ENCODE peak calls at places on chromosomes 1 and 21, in five cellular contexts. E is fibroblast of lung, N is astrocyte, J is AG09309, Q is hepatocyte. X is an unnamed sample.

GRCh38 chr1:22259581-22260282 is 116.8 kb upstream of the WNT4 start:
- DNase-seq in E (no peak), N (no peak), J (no peak), Q (peak; percentile 70), X (no peak)

GRCh38 chr1:12161662-12162458 is 4.9 kb upstream of the TNFRSF1B start:
- DNase-seq in E (peak; percentile 90), N (peak; percentile 84), J (peak; percentile 59), Q (peak; percentile 62), X (peak; percentile 82)

GRCh38 chr1:110060034-110060661 is 10.3 kb downstream of the ALX3 start:
- DNase-seq in E (no peak), N (no peak), J (no peak), Q (peak; percentile 45), X (no peak)

GRCh38 chr1:1284370-1285101 is 4.3 kb downstream of the SCNN1D start:
- DNase-seq in E (no peak), N (no peak), J (no peak), Q (no peak), X (no peak)

GRCh38 chr1:187621961-187622360 is 793.2 kb downstream of the PLA2G4A start:
- DNase-seq in E (peak; percentile 56), N (peak; percentile 47), J (no peak), Q (no peak), X (no peak)

GRCh38 chr1:248821101-248821500 is 4.6 kb downstream of the SH3BP5L start:
- DNase-seq in E (peak; percentile 92), N (peak; percentile 87), J (peak; percentile 49), Q (no peak), X (peak; percentile 92)

GRCh38 chr1:155389831-155390230 is 69.1 kb downstream of the RUSC1 start:
- DNase-seq in E (peak; percentile 10), N (peak; percentile 2), J (no peak), Q (no peak), X (peak; percentile 49)

GRCh38 chr21:35743571-35743970 is 316.8 kb downstream of the SETD4 start:
- DNase-seq in E (peak; percentile 43), N (peak; percentile 26), J (no peak), Q (no peak), X (peak; percentile 22)

GRCh38 chr1:153958961-153959260 is 499 bp upstream of the CRTC2 start:
- DNase-seq in E (no peak), N (no peak), J (no peak), Q (no peak), X (no peak)

GRCh38 chr1:84442256-84442655 is 36.8 kb upstream of the RPF1 start:
- DNase-seq in E (peak; percentile 91), N (peak; percentile 90), J (peak; percentile 90), Q (peak; percentile 57), X (peak; percentile 88)
- TF ChIP-seq CTCF in E (peak; percentile 37), N (peak; percentile 70), J (peak; percentile 53), Q (peak; percentile 55), X (peak; percentile 82)

GRCh38 chr21:45127937-45128336 is 53.6 kb downstream of the ADARB1 start:
- DNase-seq in E (no peak), N (no peak), J (no peak), Q (no peak), X (no peak)

GRCh38 chr21:45128613-45129226 is 54.3 kb downstream of the ADARB1 start:
- DNase-seq in E (peak; percentile 63), N (peak; percentile 36), J (no peak), Q (peak; percentile 72), X (peak; percentile 71)

GRCh38 chr21:45126085-45126687 is 51.8 kb downstream of the ADARB1 start:
- DNase-seq in E (no peak), N (no peak), J (no peak), Q (no peak), X (no peak)

GRCh38 chr21:45125347-45125746 is 51.0 kb downstream of the ADARB1 start:
- DNase-seq in E (no peak), N (no peak), J (no peak), Q (no peak), X (no peak)

DNA sequence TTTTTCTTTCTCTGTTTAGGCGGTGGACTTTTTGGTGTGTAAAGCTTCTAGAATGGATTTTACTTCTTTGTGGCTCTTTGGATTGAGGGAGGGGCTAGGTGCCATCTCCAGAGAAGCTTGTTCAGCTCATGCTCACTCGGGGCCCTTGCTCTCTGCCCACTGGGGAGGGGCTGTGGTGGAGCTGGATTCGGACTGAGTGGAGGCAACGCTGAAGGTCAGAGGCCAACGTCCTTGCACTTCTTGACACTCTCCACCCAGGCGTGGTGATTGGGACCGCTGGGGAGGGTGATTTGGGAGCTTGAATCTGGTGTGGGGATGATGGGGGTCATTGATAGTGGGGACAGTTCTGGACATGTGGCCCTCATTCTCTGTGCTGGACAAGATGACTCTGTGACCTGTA is 52.6 kb downstream of the ADARB1 start:
- DNase-seq in E (no peak), N (no peak), J (no peak), Q (no peak), X (no peak)
- TF ChIP-seq CTCF in E (no peak), N (no peak), J (no peak), Q (no peak), X (no peak)

GRCh38 chr1:201739492-201740085 is 89.4 kb upstream of the IPO9 start:
- DNase-seq in E (no peak), N (no peak), J (no peak), Q (peak; percentile 86), X (no peak)
- TF ChIP-seq CTCF in E (no peak), N (no peak), J (no peak), Q (no peak), X (no peak)

GRCh38 chr1:71087060-71087459 is 6.2 kb upstream of the ZRANB2 start:
- DNase-seq in E (no peak), N (no peak), J (no peak), Q (no peak), X (no peak)
- TF ChIP-seq CTCF in E (no peak), N (no peak), J (no peak), Q (no peak), X (peak; percentile 40)

GRCh38 chr1:209353097-209353496 is 230.4 kb upstream of the CAMK1G start:
- DNase-seq in E (no peak), N (no peak), J (no peak), Q (no peak), X (no peak)

GRCh38 chr1:209354111-209354839 is 229.2 kb upstream of the CAMK1G start:
- DNase-seq in E (peak; percentile 90), N (peak; percentile 85), J (peak; percentile 79), Q (peak; percentile 95), X (peak; percentile 84)

GRCh38 chr1:209354840-209355165 is 228.7 kb upstream of the CAMK1G start:
- DNase-seq in E (no peak), N (no peak), J (no peak), Q (no peak), X (no peak)

GRCh38 chr1:209355415-209355814 is 228.1 kb upstream of the CAMK1G start:
- DNase-seq in E (no peak), N (no peak), J (no peak), Q (no peak), X (no peak)

GRCh38 chr1:209356909-209357498 is 226.5 kb upstream of the CAMK1G start:
- DNase-seq in E (no peak), N (no peak), J (no peak), Q (no peak), X (no peak)
- TF ChIP-seq CTCF in E (no peak), N (no peak), J (no peak), Q (no peak), X (no peak)

DNA sequence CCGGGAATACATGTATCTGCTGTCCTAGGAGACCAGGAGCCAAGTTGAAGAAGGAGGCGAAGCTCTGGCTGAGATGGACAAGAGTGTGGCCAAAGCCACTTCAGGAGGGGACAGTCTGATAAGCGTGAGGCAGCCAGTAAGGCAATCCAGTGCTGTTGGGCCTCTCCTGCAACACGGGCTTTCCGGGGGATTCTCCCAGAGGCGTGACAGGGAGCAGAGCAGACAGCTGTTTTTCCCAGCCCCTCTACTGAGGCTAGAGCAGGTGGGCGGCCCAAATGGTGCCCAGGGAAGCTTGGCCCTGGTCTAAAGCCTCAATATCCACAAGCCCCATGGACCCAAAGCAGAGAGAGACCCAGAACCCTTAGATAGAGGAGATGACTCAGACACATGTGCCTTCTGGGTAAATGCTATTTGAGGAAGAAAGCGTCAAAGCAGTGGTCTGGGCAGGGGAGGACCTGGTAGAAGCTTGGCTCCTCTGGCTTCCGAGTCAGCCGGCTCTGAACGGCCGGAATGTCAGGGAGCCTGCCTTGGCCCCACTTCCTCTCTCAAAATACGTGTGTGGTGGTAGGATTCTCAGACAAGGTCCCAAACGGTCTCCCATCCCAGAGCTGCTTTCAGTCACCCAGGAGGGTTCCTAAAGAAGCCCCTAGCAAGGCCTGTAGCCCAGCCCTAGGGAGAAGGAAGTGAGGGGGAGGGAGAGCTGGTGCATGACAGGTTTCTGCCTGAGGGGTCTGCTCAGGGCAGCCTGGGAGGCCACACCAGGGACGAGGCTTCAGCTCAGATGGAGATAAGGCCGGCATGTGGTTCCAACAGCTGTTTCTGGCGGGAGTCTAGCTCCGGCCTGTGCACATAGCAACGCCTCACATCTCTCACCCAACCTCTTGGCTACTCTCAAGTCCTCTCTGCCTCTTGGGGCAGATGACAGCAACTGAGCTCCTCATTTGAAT is 28.9 kb downstream of the PIK3C2B start:
- DNase-seq in E (peak; percentile 15), N (peak; percentile 7), J (no peak), Q (no peak), X (no peak)
- TF ChIP-seq CTCF in E (no peak), N (no peak), J (no peak), Q (no peak), X (no peak)

GRCh38 chr1:183473286-183473536 is 912 bp downstream of the SMG7 start:
- DNase-seq in E (no peak), N (peak; percentile 11), J (no peak), Q (no peak), X (no peak)

GRCh38 chr1:183470147-183470960 is 1.9 kb upstream of the SMG7 start:
- DNase-seq in E (peak; percentile 59), N (peak; percentile 32), J (peak; percentile 8), Q (peak; percentile 92), X (peak; percentile 72)

GRCh38 chr1:183471748-183472487 is 381 bp upstream of the SMG7 start:
- DNase-seq in E (peak; percentile 99), N (peak; percentile 98), J (peak; percentile 91), Q (peak; percentile 98), X (peak; percentile 96)

GRCh38 chr1:183472488-183473285 is at the start of gene SMG7:
- DNase-seq in E (peak; percentile 41), N (peak; percentile 20), J (no peak), Q (peak; percentile 69), X (peak; percentile 11)

DNA sequence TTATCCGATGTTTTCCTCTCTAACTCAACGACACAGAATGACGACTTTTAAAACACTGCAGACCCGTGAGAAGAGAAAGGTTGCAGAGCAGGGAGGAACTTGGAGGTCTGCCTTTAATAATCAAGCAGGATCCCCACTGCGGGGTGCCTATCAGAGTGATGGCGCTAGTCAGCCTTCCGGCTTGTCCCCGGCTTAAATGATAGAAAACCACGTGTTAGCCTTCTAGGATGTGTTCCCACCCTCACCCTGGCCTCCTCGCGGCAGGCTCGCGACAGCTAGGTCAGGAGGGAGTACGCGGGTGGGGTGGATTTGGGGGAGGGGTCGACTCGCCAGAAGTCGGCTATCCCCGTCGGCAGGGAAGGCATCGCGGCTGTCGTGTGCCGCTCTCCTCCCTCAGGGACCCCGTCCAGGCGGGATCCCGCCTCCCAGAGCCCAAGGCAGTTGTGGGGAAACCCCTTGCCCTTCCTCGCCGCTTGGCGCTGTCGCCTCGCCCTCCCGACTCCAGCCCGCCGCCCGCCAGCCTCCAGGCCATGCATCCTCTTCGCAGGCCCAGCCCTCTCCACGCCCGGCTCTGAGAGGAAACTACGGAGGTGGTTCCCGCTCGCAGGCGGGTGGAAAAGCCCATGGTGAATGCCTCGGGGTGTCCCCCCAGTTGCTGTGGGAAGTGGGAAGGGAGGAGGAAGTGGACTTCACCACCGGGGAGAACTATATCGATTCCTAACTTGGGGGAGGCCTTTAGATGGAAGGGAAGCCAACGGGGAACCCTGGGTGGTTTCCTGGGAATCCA is 1.1 kb upstream of the SMG7 start:
- DNase-seq in E (peak; percentile 79), N (peak; percentile 71), J (peak; percentile 10), Q (peak; percentile 87), X (peak; percentile 85)
- TF ChIP-seq CTCF in E (peak; percentile 14), N (no peak), J (no peak), Q (no peak), X (no peak)